ENCODE peak calls at places on chromosomes 12 and 14, in ten cellular contexts. L is AG04450; A is NB4; M is testis; F is CD4-positive, alpha-beta T cell; X is IMR-90; C is cardiac muscle cell; V is Calu3; R is progenitor cell of endocrine pancreas; Q is heart right ventricle. W is an unnamed sample.

GRCh38 chr12:117404203-117404853 is 42.9 kb upstream of the NOS1 start:
- DNase-seq in L (no peak), A (peak; percentile 40), M (no peak), F (no peak), X (no peak), C (no peak), V (no peak), R (no peak), Q (no peak), W (no peak)

GRCh38 chr12:90172524-90172923 is 463.9 kb upstream of the ATP2B1 start:
- DNase-seq in L (no peak), A (no peak), M (no peak), F (no peak), X (no peak), C (no peak), V (no peak), R (no peak), Q (no peak), W (no peak)

GRCh38 chr12:34397591-34398365 is 375.5 kb downstream of the ALG10 start:
- DNase-seq in L (no peak), A (no peak), M (peak; percentile 5), F (peak; percentile 17), X (no peak), C (no peak), V (no peak), R (peak; percentile 6), Q (peak; percentile 2), W (no peak)

GRCh38 chr12:131942671-131943070 is 7.1 kb upstream of the EP400 start:
- DNase-seq in L (no peak), A (no peak), M (no peak), F (peak; percentile 29), X (no peak), C (no peak), V (no peak), R (no peak), Q (no peak), W (no peak)

GRCh38 chr14:58198086-58198485 is 1.9 kb upstream of the ACTR10 start:
- DNase-seq in L (no peak), A (no peak), M (no peak), F (no peak), X (no peak), C (no peak), V (no peak), R (no peak), Q (no peak), W (no peak)

GRCh38 chr12:10307630-10308029 is at the start of gene KLRD1:
- DNase-seq in L (no peak), A (no peak), M (no peak), F (no peak), X (no peak), C (no peak), V (no peak), R (no peak), Q (no peak), W (no peak)

GRCh38 chr14:94767321-94767878 is 2.5 kb downstream of the GSC start:
- DNase-seq in L (no peak), A (no peak), M (no peak), F (no peak), X (no peak), C (no peak), V (no peak), R (no peak), Q (no peak), W (peak; percentile 27)

GRCh38 chr12:117189725-117190209 is 503 bp downstream of the FBXO21 start:
- DNase-seq in L (no peak), A (peak; percentile 67), M (no peak), F (peak; percentile 52), X (peak; percentile 45), C (peak; percentile 54), V (peak; percentile 46), R (peak; percentile 34), Q (peak; percentile 27), W (peak; percentile 56)

GRCh38 chr12:89959188-89959587 is 250.6 kb upstream of the ATP2B1 start:
- DNase-seq in L (no peak), A (no peak), M (no peak), F (no peak), X (no peak), C (no peak), V (no peak), R (no peak), Q (no peak), W (no peak)

GRCh38 chr12:95721320-95721719 is 69.2 kb downstream of the NTN4 start:
- DNase-seq in L (no peak), A (no peak), M (no peak), F (no peak), X (peak; percentile 33), C (no peak), V (no peak), R (no peak), Q (no peak), W (no peak)
- TF ChIP-seq CTCF in L (peak; percentile 44), A (peak; percentile 7), M (no peak), F (no peak), X (peak; percentile 25), C (no peak), V (no peak), R (peak; percentile 15), Q (no peak), W (no peak)

GRCh38 chr12:49093746-49094103 is 876 bp downstream of the DHH start:
- DNase-seq in L (no peak), A (no peak), M (no peak), F (no peak), X (no peak), C (peak; percentile 28), V (no peak), R (no peak), Q (no peak), W (peak; percentile 48)

GRCh38 chr12:49091056-49091835 is 3.4 kb downstream of the DHH start:
- DNase-seq in L (no peak), A (no peak), M (no peak), F (no peak), X (no peak), C (no peak), V (no peak), R (no peak), Q (no peak), W (no peak)

GRCh38 chr12:49092816-49093406 is 1.7 kb downstream of the DHH start:
- DNase-seq in L (no peak), A (no peak), M (no peak), F (no peak), X (no peak), C (no peak), V (no peak), R (no peak), Q (no peak), W (no peak)

GRCh38 chr12:49091836-49092085 is 2.8 kb downstream of the DHH start:
- DNase-seq in L (no peak), A (no peak), M (no peak), F (no peak), X (peak; percentile 43), C (no peak), V (no peak), R (no peak), Q (no peak), W (no peak)

GRCh38 chr12:49092086-49092815 is 2.4 kb downstream of the DHH start:
- DNase-seq in L (no peak), A (peak; percentile 95), M (peak; percentile 96), F (peak; percentile 63), X (peak; percentile 30), C (peak; percentile 64), V (peak; percentile 46), R (peak; percentile 35), Q (peak; percentile 39), W (peak; percentile 65)
- TF ChIP-seq CTCF in L (peak; percentile 65), A (peak; percentile 63), M (peak; percentile 47), F (peak; percentile 63), X (peak; percentile 43), C (peak; percentile 66), V (peak; percentile 34), R (peak; percentile 55), Q (no peak), W (peak; percentile 41)

GRCh38 chr12:122523846-122524718 is 2.7 kb downstream of the RSRC2 start:
- DNase-seq in L (no peak), A (no peak), M (no peak), F (no peak), X (peak; percentile 12), C (no peak), V (no peak), R (no peak), Q (no peak), W (no peak)

GRCh38 chr12:122528582-122528981 is 1.5 kb downstream of the KNTC1 start:
- DNase-seq in L (no peak), A (no peak), M (no peak), F (no peak), X (no peak), C (no peak), V (no peak), R (no peak), Q (no peak), W (no peak)

GRCh38 chr12:122527478-122527944 is 462 bp downstream of the KNTC1 start:
- DNase-seq in L (no peak), A (peak; percentile 86), M (peak; percentile 34), F (peak; percentile 42), X (peak; percentile 21), C (peak; percentile 21), V (peak; percentile 22), R (no peak), Q (no peak), W (peak; percentile 22)

GRCh38 chr12:122528992-122529391 is 1.9 kb downstream of the KNTC1 start:
- DNase-seq in L (no peak), A (no peak), M (no peak), F (no peak), X (no peak), C (no peak), V (no peak), R (no peak), Q (no peak), W (no peak)

GRCh38 chr12:122526683-122527477 is at the start of the genes KNTC1 and RSRC2:
- DNase-seq in L (peak; percentile 99), A (peak; percentile 100), M (peak; percentile 100), F (peak; percentile 95), X (peak; percentile 100), C (peak; percentile 100), V (peak; percentile 99), R (peak; percentile 96), Q (peak; percentile 93), W (peak; percentile 94)
- TF ChIP-seq CTCF in L (no peak), A (no peak), M (peak; percentile 12), F (no peak), X (no peak), C (no peak), V (no peak), R (no peak), Q (no peak), W (no peak)

GRCh38 chr14:90091393-90091792 is 29.6 kb downstream of the KCNK13 start:
- DNase-seq in L (no peak), A (no peak), M (no peak), F (no peak), X (peak; percentile 20), C (no peak), V (no peak), R (no peak), Q (no peak), W (no peak)

GRCh38 chr14:90088160-90088559 is 26.4 kb downstream of the KCNK13 start:
- DNase-seq in L (no peak), A (no peak), M (no peak), F (no peak), X (no peak), C (no peak), V (no peak), R (no peak), Q (no peak), W (no peak)

GRCh38 chr14:90087433-90087832 is 25.6 kb downstream of the KCNK13 start:
- DNase-seq in L (peak; percentile 13), A (peak; percentile 96), M (peak; percentile 45), F (no peak), X (peak; percentile 58), C (no peak), V (no peak), R (no peak), Q (no peak), W (no peak)
- TF ChIP-seq CTCF in L (no peak), A (no peak), M (no peak), F (no peak), X (no peak), C (no peak), V (no peak), R (no peak), Q (no peak), W (no peak)

W was measured in nephron progenitor cell.